ENCODE peak calls at places on chromosomes 6 and 20, in five cellular contexts. Y is lower lobe of right lung; R is effector memory CD4-positive, alpha-beta T cell; D is psoas muscle; H is heart right ventricle. X is an unnamed sample.

GRCh38 chr20:24842591-24843442 is 106.3 kb upstream of the CST7 start:
- DNase-seq in R (no peak), D (no peak), Y (no peak), H (no peak), X (no peak)

GRCh38 chr6:117600008-117600743 is 2.1 kb downstream of the GOPC start:
- DNase-seq in Y (no peak), H (no peak), R (no peak), D (no peak), X (no peak)

GRCh38 chr20:36094497-36094896 is 60.0 kb upstream of the EPB41L1 start:
- DNase-seq in H (no peak), D (no peak), R (no peak), Y (no peak), X (no peak)

GRCh38 chr6:32047084-32047478 is 8.9 kb downstream of the CYP21A2 start:
- DNase-seq in Y (no peak), R (no peak), D (peak), H (peak), X (no peak)

GRCh38 chr6:5208039-5208438 is 52.7 kb downstream of the LYRM4 start:
- DNase-seq in H (no peak), Y (no peak), D (no peak), R (no peak), X (no peak)

GRCh38 chr6:89146748-89147715 is 1.2 kb downstream of the PM20D2 start:
- DNase-seq in Y (no peak), D (no peak), R (no peak), H (no peak), X (no peak)

GRCh38 chr6:160882741-160883340 is 108.7 kb upstream of the MAP3K4 start:
- DNase-seq in D (no peak), H (no peak), R (no peak), Y (no peak), X (no peak)

GRCh38 chr6:46788791-46789190 is 4.4 kb upstream of the MEP1A start:
- DNase-seq in R (no peak), H (no peak), Y (no peak), D (no peak), X (no peak)

GRCh38 chr6:24100336-24100735 is 25.7 kb upstream of the NRSN1 start:
- DNase-seq in Y (no peak), D (no peak), H (no peak), R (no peak), X (no peak)

GRCh38 chr6:73768630-73769029 is 72.6 kb downstream of the CD109 start:
- DNase-seq in D (no peak), H (no peak), Y (no peak), R (no peak), X (no peak)

GRCh38 chr6:52640916-52641315 is 30.0 kb upstream of the TMEM14A start:
- DNase-seq in H (no peak), D (no peak), Y (no peak), R (no peak), X (no peak)

GRCh38 chr6:143333081-143333480 is 117.4 kb downstream of the ADAT2 start:
- DNase-seq in H (no peak), Y (no peak), D (no peak), R (no peak), X (peak)

GRCh38 chr6:55886185-55886836 is 10.9 kb upstream of the BMP5 start:
- DNase-seq in Y (no peak), R (no peak), D (no peak), H (no peak), X (no peak)

GRCh38 chr6:57226221-57226620 is 4.1 kb upstream of the RAB23 start:
- DNase-seq in R (no peak), Y (no peak), D (no peak), H (no peak), X (no peak)

GRCh38 chr20:32064667-32065066 is 12.6 kb downstream of the HCK start:
- DNase-seq in Y (no peak), D (no peak), R (no peak), H (no peak), X (peak)

GRCh38 chr6:113122060-113122459 is 735.1 kb upstream of the MARCKS start:
- DNase-seq in D (no peak), H (no peak), Y (no peak), R (no peak), X (peak)

GRCh38 chr6:131250121-131250520 is 114.9 kb downstream of the AKAP7 start:
- DNase-seq in Y (peak), H (peak), D (peak), R (no peak), X (no peak)

GRCh38 chr20:50569864-50570836 is 60.0 kb downstream of the PTPN1 start:
- DNase-seq in H (no peak), D (no peak), R (no peak), Y (no peak), X (peak)

GRCh38 chr6:111013144-111013905 is 31.5 kb downstream of the RPF2 start:
- DNase-seq in H (no peak), Y (no peak), R (no peak), D (no peak), X (no peak)

GRCh38 chr20:16444056-16444777 is 129.0 kb downstream of the KIF16B start:
- DNase-seq in Y (no peak), H (no peak), D (no peak), R (no peak), X (no peak)

GRCh38 chr20:30286157-30286556 is 971.3 kb upstream of the DEFB115 start:
- DNase-seq in R (no peak), Y (no peak), D (no peak), H (no peak), X (peak)

GRCh38 chr6:118709859-118710350 is 58.5 kb upstream of the CEP85L start:
- DNase-seq in Y (no peak), H (no peak), D (no peak), R (peak), X (no peak)

GRCh38 chr6:108588586-108588985 is 27.9 kb downstream of the FOXO3 start:
- DNase-seq in R (no peak), H (no peak), D (no peak), Y (no peak), X (no peak)

GRCh38 chr20:64109390-64109747 is 2.0 kb upstream of the NPBWR2 start:
- DNase-seq in R (no peak), Y (no peak), D (no peak), H (no peak), X (peak)

GRCh38 chr20:540391-541201 is 3.0 kb downstream of the CSNK2A1 start:
- DNase-seq in D (no peak), Y (no peak), R (no peak), H (no peak), X (no peak)

GRCh38 chr6:12494161-12494560 is 204.0 kb downstream of the EDN1 start:
- DNase-seq in R (no peak), D (no peak), H (no peak), Y (no peak), X (no peak)

GRCh38 chr20:31829731-31830130 is 10.6 kb downstream of the MYLK2 start:
- DNase-seq in H (no peak), D (no peak), R (no peak), Y (no peak), X (no peak)

GRCh38 chr20:35510946-35511735 is 18.3 kb downstream of the C20orf173 start:
- DNase-seq in R (no peak), Y (no peak), D (no peak), H (no peak), X (no peak)

GRCh38 chr6:163355471-163355991 is 59.0 kb upstream of the QKI start:
- DNase-seq in D (peak), H (peak), R (no peak), Y (peak), X (no peak)

GRCh38 chr6:5684320-5684719 is 322.4 kb downstream of the NRN1 start:
- DNase-seq in R (no peak), H (no peak), Y (no peak), D (no peak), X (no peak)

GRCh38 chr20:32522775-32523612 is 62.1 kb downstream of the NOL4L start:
- DNase-seq in D (no peak), Y (peak), R (no peak), H (no peak), X (no peak)

GRCh38 chr6:116100419-116101297 is at the start of gene NT5DC1:
- DNase-seq in D (peak), Y (peak), R (peak), H (peak), X (peak)

GRCh38 chr6:1247058-1247457 is 64.8 kb upstream of the FOXQ1 start:
- DNase-seq in D (no peak), H (no peak), Y (no peak), R (no peak), X (no peak)

GRCh38 chr20:61933951-61934715 is 131.5 kb downstream of the TAF4 start:
- DNase-seq in R (no peak), Y (peak), D (no peak), H (peak), X (peak)

GRCh38 chr6:127690092-127690491 is 113.1 kb downstream of the C6orf58 start:
- DNase-seq in D (no peak), H (no peak), Y (no peak), R (no peak), X (no peak)

GRCh38 chr6:42226251-42227143 is 8.8 kb upstream of the MRPS10 start:
- DNase-seq in R (no peak), Y (no peak), D (no peak), H (no peak), X (peak)

GRCh38 chr20:51484141-51484815 is 58.2 kb downstream of the NFATC2 start:
- DNase-seq in R (no peak), Y (peak), H (no peak), D (no peak), X (peak)

GRCh38 chr6:169289671-169290408 is 36.2 kb upstream of the THBS2 start:
- DNase-seq in Y (no peak), R (no peak), D (peak), H (peak), X (no peak)
- H3K27ac ChIP-seq in Y (no peak), R (no peak), D (peak), H (peak), X (peak)

GRCh38 chr6:19463925-19464324 is 373.2 kb upstream of the ID4 start:
- DNase-seq in D (no peak), H (no peak), Y (no peak), R (no peak), X (no peak)

GRCh38 chr6:19463250-19463649 is 373.9 kb upstream of the ID4 start:
- DNase-seq in H (no peak), R (no peak), D (no peak), Y (no peak), X (no peak)

GRCh38 chr6:19465240-19465639 is 371.9 kb upstream of the ID4 start:
- DNase-seq in R (no peak), Y (no peak), D (no peak), H (no peak), X (no peak)

GRCh38 chr6:19470333-19470732 is 366.8 kb upstream of the ID4 start:
- DNase-seq in R (no peak), D (no peak), H (no peak), Y (no peak), X (no peak)

DNA sequence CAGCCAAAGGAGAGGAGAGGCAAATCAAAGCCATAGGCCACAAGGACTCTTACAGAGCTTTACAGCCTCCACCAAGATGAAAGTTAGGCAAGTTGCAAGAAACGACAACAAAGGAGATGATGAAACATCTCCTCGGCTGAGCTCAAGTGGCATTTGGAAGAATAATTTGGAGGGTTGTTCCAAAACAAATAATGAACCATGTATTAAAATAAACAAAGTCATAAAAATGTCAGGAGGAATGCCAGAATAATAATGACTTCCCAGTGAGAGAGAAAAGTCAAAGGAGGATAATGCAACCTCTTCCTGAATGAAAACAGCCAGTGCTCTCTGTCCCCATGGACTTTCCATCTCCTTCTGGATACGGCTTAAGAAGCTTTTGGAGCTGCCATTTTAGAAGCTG is 371.4 kb upstream of the ID4 start:
- DNase-seq in H (no peak), D (no peak), Y (no peak), R (no peak), X (no peak)
- H3K27ac ChIP-seq in H (no peak), D (no peak), Y (peak), R (no peak), X (no peak)

GRCh38 chr6:139883776-139884175 is 509.3 kb upstream of the CITED2 start:
- DNase-seq in H (no peak), R (no peak), D (no peak), Y (no peak), X (no peak)

GRCh38 chr6:139888691-139889122 is 514.3 kb upstream of the CITED2 start:
- DNase-seq in R (no peak), H (no peak), Y (no peak), D (no peak), X (no peak)

GRCh38 chr6:139882977-139883728 is 508.7 kb upstream of the CITED2 start:
- DNase-seq in H (no peak), R (no peak), Y (no peak), D (no peak), X (no peak)

GRCh38 chr6:139886396-139886795 is 511.9 kb upstream of the CITED2 start:
- DNase-seq in H (no peak), Y (no peak), R (no peak), D (no peak), X (no peak)

DNA sequence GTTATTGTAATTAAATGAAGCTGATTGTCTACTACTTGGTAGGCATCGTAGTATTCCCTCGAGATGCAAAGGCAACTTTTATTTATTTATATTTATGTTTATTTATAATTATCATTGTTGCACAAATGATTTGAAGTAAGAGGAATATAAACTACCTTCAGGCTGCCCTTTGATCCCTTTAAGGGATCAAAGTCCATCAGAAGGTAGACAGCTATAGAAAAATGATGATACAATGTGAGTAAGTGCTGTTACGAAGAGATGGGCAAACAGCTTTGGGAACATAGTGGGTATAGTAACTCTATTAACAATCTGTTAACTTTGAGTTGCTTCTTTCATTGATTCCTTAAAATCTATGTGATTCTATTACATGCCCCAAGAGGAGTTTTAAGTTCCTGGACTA is 512.8 kb upstream of the CITED2 start:
- DNase-seq in H (no peak), D (no peak), Y (no peak), R (no peak), X (no peak)
- H3K27ac ChIP-seq in H (no peak), D (no peak), Y (no peak), R (no peak), X (no peak)

GRCh38 chr6:106731144-106731842 is 101.9 kb downstream of the QRSL1 start:
- DNase-seq in Y (no peak), D (no peak), R (no peak), H (no peak), X (no peak)

GRCh38 chr6:106730672-106731071 is 101.3 kb downstream of the QRSL1 start:
- DNase-seq in Y (no peak), H (no peak), D (no peak), R (no peak), X (no peak)

GRCh38 chr6:106730264-106730663 is 100.9 kb downstream of the QRSL1 start:
- DNase-seq in R (no peak), H (no peak), D (no peak), Y (no peak), X (no peak)

GRCh38 chr6:106728296-106728870 is 99.0 kb downstream of the QRSL1 start:
- DNase-seq in R (no peak), H (no peak), Y (peak), D (no peak), X (no peak)

GRCh38 chr6:106729848-106730247 is 100.5 kb downstream of the QRSL1 start:
- DNase-seq in H (no peak), D (no peak), R (no peak), Y (no peak), X (no peak)
- H3K27ac ChIP-seq in H (no peak), D (no peak), R (no peak), Y (no peak), X (no peak)

DNA sequence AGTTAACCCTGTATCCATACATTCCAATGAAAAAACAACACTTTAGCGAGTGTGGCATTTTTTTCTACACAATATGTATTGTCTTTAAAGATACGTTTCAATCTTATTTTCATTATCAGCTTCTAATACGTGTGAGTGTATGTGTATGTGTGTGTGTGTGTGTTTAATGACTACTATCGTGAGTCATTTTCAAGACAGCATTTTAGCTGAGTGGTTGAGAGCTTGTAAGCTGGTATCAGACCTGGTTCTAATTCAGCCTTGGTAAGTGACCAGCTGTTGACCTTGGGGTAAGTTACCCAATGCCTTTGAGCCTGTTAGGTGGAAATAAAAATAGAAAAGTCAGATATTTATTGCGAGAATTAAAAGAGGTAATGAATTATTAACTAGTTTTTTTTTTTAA is 320.0 kb upstream of the NT5E start:
- DNase-seq in H (no peak), R (no peak), Y (no peak), D (no peak), X (no peak)
- H3K27ac ChIP-seq in H (no peak), R (no peak), Y (no peak), D (no peak), X (no peak)

X was measured in RWPE2.